ENCODE peak calls at places on chromosomes 16 and 17, in seven cellular contexts. P is fibroblast of lung, G is IMR-90, C is HCT116, Q is GM23248, W is mesenchymal stem cell, R is PC-3. T is an unnamed sample.

GRCh38 chr16:65667013-65667578 is 545.2 kb upstream of the CDH11 start:
- DNase-seq in P (peak; percentile 52), G (peak; percentile 28), C (no peak), Q (peak; percentile 42), W (peak; percentile 34), R (peak; percentile 24), T (peak; percentile 78)

GRCh38 chr16:89014611-89015230 is 37.7 kb upstream of the CBFA2T3 start:
- DNase-seq in P (no peak), G (no peak), C (no peak), Q (no peak), W (no peak), R (no peak), T (peak; percentile 35)

GRCh38 chr16:84568066-84568465 is 49.8 kb downstream of the COTL1 start:
- DNase-seq in P (no peak), G (no peak), C (no peak), Q (no peak), W (no peak), R (peak; percentile 33), T (no peak)

GRCh38 chr17:82238562-82239201 is 9.8 kb downstream of the SLC16A3 start:
- DNase-seq in P (peak; percentile 87), G (peak; percentile 66), C (no peak), Q (peak; percentile 92), W (no peak), R (peak; percentile 54), T (peak; percentile 75)

GRCh38 chr16:11461595-11461990 is 116.3 kb downstream of the RMI2 start:
- DNase-seq in P (no peak), G (no peak), C (no peak), Q (no peak), W (no peak), R (no peak), T (no peak)

GRCh38 chr17:45645330-45645729 is 138.8 kb upstream of the CRHR1 start:
- DNase-seq in P (no peak), G (no peak), C (no peak), Q (no peak), W (no peak), R (no peak), T (no peak)

GRCh38 chr16:4654946-4655590 is 30.4 kb downstream of the MGRN1 start:
- DNase-seq in P (no peak), G (no peak), C (no peak), Q (no peak), W (no peak), R (no peak), T (no peak)

GRCh38 chr17:80192268-80192667 is 22.4 kb downstream of the CARD14 start:
- DNase-seq in P (no peak), G (no peak), C (no peak), Q (no peak), W (no peak), R (no peak), T (no peak)

GRCh38 chr16:67110136-67110847 is 551 bp downstream of the PHAF1 start:
- DNase-seq in P (no peak), G (no peak), C (no peak), Q (no peak), W (no peak), R (no peak), T (no peak)

GRCh38 chr16:46743232-46743719 is 4.9 kb downstream of the MYLK3 start:
- DNase-seq in P (peak; percentile 51), G (peak; percentile 28), C (no peak), Q (peak; percentile 47), W (peak; percentile 26), R (no peak), T (peak; percentile 75)

GRCh38 chr16:7613518-7613917 is 280.9 kb downstream of the RBFOX1 start:
- DNase-seq in P (no peak), G (no peak), C (no peak), Q (no peak), W (no peak), R (no peak), T (no peak)

GRCh38 chr17:17874478-17874877 is 37.7 kb upstream of the SREBF1 start:
- DNase-seq in P (peak; percentile 78), G (peak; percentile 92), C (no peak), Q (peak; percentile 81), W (peak; percentile 86), R (peak; percentile 71), T (no peak)

GRCh38 chr16:14486520-14487303 is 143.3 kb downstream of the PARN start:
- DNase-seq in P (peak; percentile 96), G (peak; percentile 94), C (peak; percentile 57), Q (peak; percentile 96), W (peak; percentile 92), R (peak; percentile 92), T (peak; percentile 75)
- H3K9ac ChIP-seq in P (no peak overlapping the region), G (peak overlapping the region; percentile 20), C (peak overlapping the region; percentile 21), Q (peak overlapping the region; percentile 59), W (peak overlapping the region; percentile 77), R (peak overlapping the region; percentile 43), T (no peak overlapping the region)

GRCh38 chr16:9901-10665 is 43.3 kb downstream of the POLR3K start:
- DNase-seq in P (no peak), G (no peak), C (no peak), Q (peak; percentile 17), W (no peak), R (peak; percentile 7), T (no peak)
- H3K4me3 ChIP-seq in P (peak overlapping the region; percentile 45), G (peak overlapping the region; percentile 31), C (peak overlapping the region; percentile 25), Q (no peak overlapping the region), W (no peak overlapping the region), R (peak overlapping the region; percentile 35), T (no peak overlapping the region)

GRCh38 chr17:78034429-78035091 is 76.1 kb downstream of the TNRC6C start:
- DNase-seq in P (peak; percentile 41), G (peak; percentile 67), C (peak; percentile 56), Q (peak; percentile 67), W (peak; percentile 40), R (peak; percentile 79), T (no peak)
- H3K27ac ChIP-seq in P (peak overlapping the region; percentile 47), G (peak overlapping the region; percentile 31), C (peak overlapping the region; percentile 40), Q (peak overlapping the region; percentile 65), W (no peak overlapping the region), R (peak overlapping the region; percentile 63), T (no peak overlapping the region)

GRCh38 chr17:43069368-43069898 is 44.4 kb downstream of the RND2 start:
- DNase-seq in P (no peak), G (no peak), C (no peak), Q (no peak), W (no peak), R (no peak), T (no peak)
- H3K9ac ChIP-seq in P (no peak overlapping the region), G (no peak overlapping the region), C (no peak overlapping the region), Q (no peak overlapping the region), W (no peak overlapping the region), R (no peak overlapping the region), T (no peak overlapping the region)

GRCh38 chr17:78184868-78185267 is 2.0 kb downstream of the TK1 start:
- DNase-seq in P (no peak), G (no peak), C (no peak), Q (no peak), W (peak; percentile 18), R (no peak), T (no peak)
- H3K4me3 ChIP-seq in P (no peak overlapping the region), G (no peak overlapping the region), C (no peak overlapping the region), Q (no peak overlapping the region), W (no peak overlapping the region), R (peak overlapping the region; percentile 77), T (peak overlapping the region; percentile 82)

GRCh38 chr17:55451203-55451641 is 29.6 kb upstream of the MMD start:
- DNase-seq in P (peak; percentile 76), G (peak; percentile 69), C (no peak), Q (peak; percentile 26), W (peak; percentile 92), R (peak; percentile 34), T (no peak)

GRCh38 chr17:55450232-55450631 is 28.6 kb upstream of the MMD start:
- DNase-seq in P (no peak), G (no peak), C (no peak), Q (no peak), W (no peak), R (no peak), T (no peak)

GRCh38 chr17:55446581-55447205 is 25.1 kb upstream of the MMD start:
- DNase-seq in P (no peak), G (no peak), C (no peak), Q (no peak), W (peak; percentile 50), R (no peak), T (no peak)

GRCh38 chr17:55451758-55452468 is 30.3 kb upstream of the MMD start:
- DNase-seq in P (peak; percentile 40), G (peak; percentile 68), C (no peak), Q (peak; percentile 45), W (peak; percentile 89), R (no peak), T (no peak)

GRCh38 chr17:55448681-55449080 is 27.0 kb upstream of the MMD start:
- DNase-seq in P (peak; percentile 74), G (peak; percentile 75), C (no peak), Q (peak; percentile 73), W (peak; percentile 92), R (peak; percentile 60), T (no peak)
- H3K27ac ChIP-seq in P (no peak overlapping the region), G (peak overlapping the region; percentile 78), C (no peak overlapping the region), Q (no peak overlapping the region), W (peak overlapping the region; percentile 10), R (no peak overlapping the region), T (no peak overlapping the region)

T was measured in endodermal cell.